ENCODE peak calls at places on chromosomes 11 and 22, in seven cellular contexts. U is caudate nucleus; J is neural progenitor cell; G is hippocampal formation; Z is LHCN-M2; B is HuH-7; T is stimulated activated CD8-positive, alpha-beta memory T cell treated with anti-CD3 and anti-CD28 coated beads, Interleukin-4, amount 100 ng/mL, for 1 hour. H is an unnamed sample.

GRCh38 chr22:49307071-49307830 is 520.4 kb downstream of the BRD1 start:
- DNase-seq in U (no peak), J (no peak), G (no peak), Z (no peak), B (no peak), T (no peak), H (no peak)

GRCh38 chr22:27686534-27686933 is 115.0 kb downstream of the MN1 start:
- DNase-seq in U (peak), J (no peak), G (peak), Z (peak), B (no peak), T (no peak), H (peak)

GRCh38 chr11:122215244-122215992 is 99.4 kb upstream of the BLID start:
- DNase-seq in U (peak), J (peak), G (peak), Z (peak), B (peak), T (no peak), H (peak)

GRCh38 chr11:116333193-116333592 is 439.6 kb downstream of the BUD13 start:
- DNase-seq in U (no peak), J (no peak), G (no peak), Z (no peak), B (no peak), T (no peak), H (no peak)

GRCh38 chr11:82356316-82356715 is 377.3 kb downstream of the FAM181B start:
- DNase-seq in U (no peak), J (no peak), G (no peak), Z (no peak), B (no peak), T (no peak), H (no peak)

GRCh38 chr11:92357344-92357743 is 132.7 kb downstream of the FAT3 start:
- DNase-seq in U (no peak), J (no peak), G (no peak), Z (no peak), B (peak), T (no peak), H (no peak)

GRCh38 chr22:23478175-23478574 is 101.9 kb downstream of the IGLL1 start:
- DNase-seq in U (no peak), J (no peak), G (no peak), Z (peak), B (no peak), T (no peak), H (no peak)

GRCh38 chr11:115179647-115180046 is 324.6 kb downstream of the CADM1 start:
- DNase-seq in U (no peak), J (no peak), G (no peak), Z (no peak), B (no peak), T (no peak), H (no peak)

GRCh38 chr11:46160100-46160499 is 38.8 kb upstream of the PHF21A start:
- DNase-seq in U (no peak), J (no peak), G (no peak), Z (no peak), B (no peak), T (no peak), H (no peak)

GRCh38 chr22:44597616-44598015 is 99.6 kb upstream of the RTL6 start:
- DNase-seq in U (no peak), J (peak), G (no peak), Z (peak), B (no peak), T (no peak), H (peak)

GRCh38 chr22:22770280-22770871 is 117.2 kb upstream of the IGLL5 start:
- DNase-seq in U (peak), J (peak), G (no peak), Z (peak), B (peak), T (no peak), H (no peak)

GRCh38 chr11:105265859-105266258 is 126.3 kb upstream of the CARD18 start:
- DNase-seq in U (no peak), J (no peak), G (no peak), Z (no peak), B (no peak), T (no peak), H (no peak)

GRCh38 chr11:34313099-34313517 is 44.7 kb downstream of the ABTB2 start:
- DNase-seq in U (no peak), J (no peak), G (no peak), Z (peak), B (no peak), T (no peak), H (no peak)

GRCh38 chr11:38791346-38791961 is 2193.4 kb upstream of the RAG2 start:
- DNase-seq in U (no peak), J (peak), G (no peak), Z (peak), B (peak), T (no peak), H (no peak)

GRCh38 chr22:32776397-32776796 is 25.1 kb upstream of the TIMP3 start:
- DNase-seq in U (no peak), J (no peak), G (no peak), Z (no peak), B (no peak), T (no peak), H (no peak)

GRCh38 chr11:30002157-30002556 is 14.7 kb downstream of the KCNA4 start:
- DNase-seq in U (no peak), J (no peak), G (no peak), Z (no peak), B (no peak), T (no peak), H (no peak)